ENCODE peak calls at places on chromosome 16, in eight cellular contexts. W, E, D, M, P, J, Q and G are unnamed samples.

GRCh38 chr16:64974381-64974780 is 147.5 kb downstream of the CDH11 start:
- DNase-seq in W (no peak), E (no peak), D (no peak), M (no peak), P (no peak), J (no peak), Q (no peak), G (no peak)

GRCh38 chr16:80459331-80459777 is 81.4 kb upstream of the DYNLRB2 start:
- DNase-seq in W (no peak), E (no peak), D (no peak), M (no peak), P (no peak), J (peak), Q (no peak), G (no peak)

GRCh38 chr16:695355-696089 is 5.3 kb upstream of the WDR24 start:
- DNase-seq in W (no peak), E (peak), D (no peak), M (peak), P (no peak), J (no peak), Q (no peak), G (no peak)

GRCh38 chr16:21037168-21037567 is 113.5 kb downstream of the DNAH3 start:
- DNase-seq in W (no peak), E (no peak), D (no peak), M (no peak), P (no peak), J (no peak), Q (no peak), G (no peak)

GRCh38 chr16:50769-51591 is 2.4 kb downstream of the POLR3K start:
- DNase-seq in W (no peak), E (no peak), D (no peak), M (no peak), P (no peak), J (no peak), Q (no peak), G (no peak)

GRCh38 chr16:9103546-9103945 is 12.1 kb downstream of the HAPSTR1 start:
- DNase-seq in W (no peak), E (no peak), D (no peak), M (no peak), P (no peak), J (no peak), Q (no peak), G (no peak)

GRCh38 chr16:80703391-80704071 is 100.9 kb downstream of the CDYL2 start:
- DNase-seq in W (no peak), E (no peak), D (no peak), M (no peak), P (no peak), J (no peak), Q (no peak), G (peak)

GRCh38 chr16:58378401-58378800 is 13.9 kb upstream of the GINS3 start:
- DNase-seq in W (no peak), E (no peak), D (no peak), M (no peak), P (no peak), J (no peak), Q (no peak), G (no peak)

GRCh38 chr16:78900039-78900811 is 700.3 kb downstream of the MAF start:
- DNase-seq in W (no peak), E (no peak), D (no peak), M (no peak), P (no peak), J (no peak), Q (no peak), G (no peak)

GRCh38 chr16:78903237-78903636 is 697.3 kb downstream of the MAF start:
- DNase-seq in W (no peak), E (no peak), D (no peak), M (no peak), P (no peak), J (no peak), Q (no peak), G (no peak)

GRCh38 chr16:78902291-78902690 is 698.2 kb downstream of the MAF start:
- DNase-seq in W (no peak), E (no peak), D (no peak), M (no peak), P (no peak), J (no peak), Q (no peak), G (no peak)

DNA sequence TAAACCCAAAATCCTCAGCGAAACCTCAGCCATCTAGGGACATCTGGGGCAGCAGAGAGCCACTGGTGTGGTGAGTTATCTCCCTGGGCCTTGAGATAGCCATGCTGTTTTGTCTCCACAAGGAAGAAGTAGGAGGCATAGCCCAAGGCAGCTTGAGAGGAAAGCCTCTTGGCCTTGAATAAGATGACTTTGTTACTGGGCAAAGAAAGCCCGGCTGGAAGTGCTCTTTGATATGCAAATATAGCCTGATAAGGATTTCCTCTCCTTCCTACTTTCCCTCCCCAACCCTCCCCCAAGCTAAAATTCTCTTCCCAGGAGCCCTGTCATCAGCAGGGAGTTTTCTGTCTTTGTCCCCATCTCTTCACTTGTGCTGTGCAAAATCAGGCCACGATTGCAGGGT is 694.4 kb downstream of the MAF start:
- DNase-seq in W (no peak), E (no peak), D (no peak), M (no peak), P (no peak), J (no peak), Q (no peak), G (no peak)
- H3K27ac ChIP-seq in W (no peak), E (no peak), D (no peak), M (no peak), P (no peak), J (no peak), Q (no peak), G (no peak)

DNA sequence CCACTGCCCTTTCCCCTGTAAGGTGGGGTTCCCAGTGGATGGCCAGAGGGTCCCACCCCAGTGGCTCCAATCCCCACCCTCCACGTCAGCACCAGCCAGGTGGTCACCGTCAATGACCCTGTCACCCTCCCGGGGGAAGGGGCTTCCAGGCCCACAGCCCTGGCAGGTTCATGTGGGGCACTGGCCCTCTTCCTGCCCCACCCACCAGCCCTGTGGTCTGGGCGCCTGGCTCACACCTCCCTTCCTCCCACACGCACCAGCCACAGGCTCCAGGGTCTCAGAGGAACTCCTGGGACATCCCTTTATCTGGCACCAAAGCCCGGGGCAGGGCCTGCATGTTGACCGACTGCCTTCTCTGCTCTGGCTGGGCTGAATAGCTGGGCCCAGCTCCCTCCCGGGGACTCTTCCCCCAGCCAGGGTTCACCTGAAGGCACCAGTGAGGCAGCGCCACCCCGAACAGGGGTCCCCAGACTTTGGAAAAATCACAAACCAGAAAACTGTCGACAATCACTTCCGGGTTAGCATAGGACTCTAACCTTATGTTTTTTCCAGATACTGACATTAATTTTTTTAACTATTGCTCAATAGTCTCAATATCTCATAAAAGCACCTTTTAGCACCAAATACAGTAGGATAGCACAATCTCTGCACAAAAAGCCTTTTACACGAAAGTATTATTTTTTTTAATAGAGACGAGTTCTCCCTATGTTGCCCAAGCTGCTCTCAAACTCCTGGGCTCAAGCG is 21.9 kb upstream of the ZC3H18 start:
- DNase-seq in W (no peak), E (no peak), D (no peak), M (no peak), P (no peak), J (no peak), Q (no peak), G (no peak)
- H3K27ac ChIP-seq in W (no peak), E (no peak), D (no peak), M (no peak), P (no peak), J (no peak), Q (no peak), G (no peak)

GRCh38 chr16:11676799-11677198 is 8.5 kb downstream of the SNN start:
- DNase-seq in W (no peak), E (no peak), D (no peak), M (no peak), P (no peak), J (no peak), Q (no peak), G (peak)

GRCh38 chr16:11677451-11677951 is 9.2 kb downstream of the SNN start:
- DNase-seq in W (no peak), E (no peak), D (no peak), M (no peak), P (no peak), J (no peak), Q (peak), G (no peak)

GRCh38 chr16:11679250-11679649 is 11.0 kb downstream of the SNN start:
- DNase-seq in W (no peak), E (no peak), D (no peak), M (no peak), P (peak), J (no peak), Q (no peak), G (no peak)

GRCh38 chr16:11679941-11680911 is 12.0 kb downstream of the SNN start:
- DNase-seq in W (no peak), E (no peak), D (no peak), M (no peak), P (no peak), J (no peak), Q (no peak), G (no peak)

GRCh38 chr16:11677959-11678881 is 10.0 kb downstream of the SNN start:
- DNase-seq in W (no peak), E (no peak), D (no peak), M (no peak), P (no peak), J (no peak), Q (no peak), G (no peak)
- H3K27ac ChIP-seq in W (no peak), E (no peak), D (no peak), M (no peak), P (peak), J (peak), Q (no peak), G (peak)

DNA sequence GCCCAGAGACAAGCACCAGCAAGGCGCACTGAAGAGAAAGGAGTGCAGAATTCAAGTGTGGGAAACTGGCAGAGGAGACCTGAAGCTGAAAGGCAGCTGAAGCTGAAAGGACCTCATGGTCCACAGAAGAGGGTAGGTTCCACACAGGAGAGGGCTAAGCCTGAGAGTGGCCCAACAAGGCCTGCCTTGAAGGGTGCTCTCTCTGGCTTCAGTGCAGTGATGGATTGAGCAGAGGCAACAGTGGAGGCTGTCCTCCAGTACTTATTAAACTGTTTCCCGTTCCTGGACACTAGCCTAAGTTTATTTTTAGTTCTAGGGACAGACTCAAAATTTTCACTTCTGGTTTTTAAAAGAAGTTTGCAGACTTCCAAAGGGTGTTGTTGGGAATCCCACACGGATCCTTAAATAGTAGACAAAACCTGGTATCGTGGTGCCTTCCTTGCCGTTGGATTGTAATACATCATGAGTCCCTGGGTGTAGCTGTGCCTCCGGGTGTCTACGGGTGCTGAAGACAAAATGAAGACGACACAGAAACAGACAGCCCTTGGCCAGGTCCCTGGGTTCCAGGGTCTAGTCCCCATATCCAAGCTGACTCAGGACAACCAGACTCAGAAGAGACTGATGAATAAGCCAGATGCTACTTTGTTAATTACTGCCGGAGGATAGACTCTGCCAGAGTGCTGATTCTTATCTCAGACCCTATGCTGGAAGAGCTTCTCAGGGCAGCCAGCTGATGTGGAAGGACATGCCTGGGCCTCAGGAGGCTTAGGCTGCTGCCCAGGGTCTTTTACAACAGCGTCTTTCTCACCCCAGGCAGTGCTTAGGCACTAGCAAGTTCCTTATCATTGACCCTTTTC is 7.0 kb upstream of the CMTM4 start:
- DNase-seq in W (no peak), E (no peak), D (no peak), M (no peak), P (no peak), J (no peak), Q (no peak), G (no peak)
- H3K27ac ChIP-seq in W (no peak), E (no peak), D (no peak), M (no peak), P (peak), J (peak), Q (no peak), G (peak)

GRCh38 chr16:77442078-77442477 is 7.2 kb upstream of the ADAMTS18 start:
- DNase-seq in W (no peak), E (no peak), D (no peak), M (no peak), P (no peak), J (no peak), Q (no peak), G (no peak)

GRCh38 chr16:77437859-77438258 is 3.0 kb upstream of the ADAMTS18 start:
- DNase-seq in W (no peak), E (no peak), D (no peak), M (no peak), P (no peak), J (no peak), Q (no peak), G (no peak)

GRCh38 chr16:77435240-77435819 is 496 bp upstream of the ADAMTS18 start:
- DNase-seq in W (no peak), E (no peak), D (no peak), M (no peak), P (no peak), J (no peak), Q (no peak), G (peak)

GRCh38 chr16:77434365-77435239 is at the start of gene ADAMTS18:
- DNase-seq in W (no peak), E (no peak), D (no peak), M (no peak), P (no peak), J (no peak), Q (no peak), G (no peak)

GRCh38 chr16:77439106-77439505 is 4.3 kb upstream of the ADAMTS18 start:
- DNase-seq in W (no peak), E (no peak), D (no peak), M (no peak), P (no peak), J (no peak), Q (no peak), G (no peak)
- H3K27ac ChIP-seq in W (no peak), E (no peak), D (no peak), M (no peak), P (no peak), J (no peak), Q (no peak), G (no peak)

DNA sequence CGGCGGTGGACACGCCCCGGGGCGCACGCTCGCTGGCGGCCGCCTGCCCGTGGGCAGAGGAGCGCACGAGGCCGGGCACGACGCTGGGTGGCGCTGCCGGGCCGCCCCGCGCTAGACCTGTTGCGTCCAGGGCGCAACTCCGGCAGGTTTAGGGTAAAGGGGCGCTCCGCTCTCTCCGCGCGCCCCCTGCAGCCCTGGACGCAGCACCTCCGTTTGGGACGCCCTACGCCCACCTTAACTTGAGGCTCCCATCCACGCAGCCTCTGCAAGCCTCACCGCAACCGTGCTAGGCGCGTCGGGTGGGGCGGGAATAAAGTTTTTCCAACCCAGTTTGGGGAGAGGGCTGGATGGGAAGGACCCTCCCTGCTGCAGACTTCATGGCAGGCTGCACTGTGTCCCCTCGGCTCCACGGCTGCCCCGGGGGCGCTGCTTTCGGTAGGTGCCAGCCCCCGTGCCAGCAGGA is 299 bp upstream of the SYT17 start:
- DNase-seq in W (no peak), E (peak), D (peak), M (no peak), P (no peak), J (peak), Q (peak), G (peak)
- H3K27ac ChIP-seq in W (no peak), E (no peak), D (no peak), M (no peak), P (peak), J (peak), Q (no peak), G (peak)